ENCODE peak calls at places on chromosomes 7 and 10, in seven cellular contexts. One of them, this sample, is unnamed.

GRCh38 chr7:3914385-3914784 is 613.3 kb downstream of the SDK1 start:
- DNase-seq in cardiac fibroblast: no peak
- DNase-seq in Calu3: no peak
- DNase-seq in GM13977: no peak
- DNase-seq in AG09319: no peak
- DNase-seq in BJ: no peak
- DNase-seq in transverse colon: no peak
- DNase-seq in this sample: no peak

GRCh38 chr7:31055501-31055900 is 3.4 kb downstream of the ADCYAP1R1 start:
- DNase-seq in Calu3: no peak
- DNase-seq in transverse colon: no peak
- DNase-seq in GM13977: no peak
- DNase-seq in AG09319: no peak
- DNase-seq in cardiac fibroblast: no peak
- DNase-seq in BJ: no peak
- DNase-seq in this sample: no peak

GRCh38 chr10:42875792-42876191 is 93.2 kb downstream of the BMS1 start:
- DNase-seq in Calu3: no peak
- DNase-seq in cardiac fibroblast: peak; percentile 15
- DNase-seq in transverse colon: no peak
- DNase-seq in GM13977: no peak
- DNase-seq in BJ: no peak
- DNase-seq in AG09319: no peak
- DNase-seq in this sample: peak; percentile 59

GRCh38 chr10:1434912-1435692 is 302.2 kb downstream of the ADARB2 start:
- DNase-seq in Calu3: no peak
- DNase-seq in AG09319: no peak
- DNase-seq in transverse colon: no peak
- DNase-seq in BJ: no peak
- DNase-seq in cardiac fibroblast: no peak
- DNase-seq in GM13977: no peak
- DNase-seq in this sample: no peak

GRCh38 chr10:106327747-106328146 is 836.8 kb downstream of the SORCS1 start:
- DNase-seq in GM13977: no peak
- DNase-seq in Calu3: no peak
- DNase-seq in transverse colon: no peak
- DNase-seq in BJ: no peak
- DNase-seq in AG09319: no peak
- DNase-seq in cardiac fibroblast: no peak
- DNase-seq in this sample: no peak

GRCh38 chr7:15439853-15440252 is 122.0 kb downstream of the AGMO start:
- DNase-seq in Calu3: no peak
- DNase-seq in AG09319: no peak
- DNase-seq in GM13977: no peak
- DNase-seq in cardiac fibroblast: no peak
- DNase-seq in transverse colon: no peak
- DNase-seq in BJ: no peak
- DNase-seq in this sample: no peak

GRCh38 chr7:7577888-7578287 is 11.2 kb downstream of the MIOS start:
- DNase-seq in AG09319: no peak
- DNase-seq in Calu3: no peak
- DNase-seq in GM13977: no peak
- DNase-seq in transverse colon: no peak
- DNase-seq in cardiac fibroblast: no peak
- DNase-seq in BJ: no peak
- DNase-seq in this sample: no peak

GRCh38 chr10:93271347-93271746 is 197.7 kb downstream of the CYP26A1 start:
- DNase-seq in transverse colon: no peak
- DNase-seq in BJ: no peak
- DNase-seq in GM13977: no peak
- DNase-seq in Calu3: no peak
- DNase-seq in cardiac fibroblast: no peak
- DNase-seq in AG09319: no peak
- DNase-seq in this sample: no peak

GRCh38 chr7:137032436-137032835 is 164.0 kb downstream of the CHRM2 start:
- DNase-seq in cardiac fibroblast: no peak
- DNase-seq in BJ: no peak
- DNase-seq in Calu3: no peak
- DNase-seq in AG09319: no peak
- DNase-seq in transverse colon: no peak
- DNase-seq in GM13977: no peak
- DNase-seq in this sample: peak; percentile 31

GRCh38 chr7:1291846-1292765 is 59.4 kb downstream of the UNCX start:
- DNase-seq in Calu3: no peak
- DNase-seq in AG09319: no peak
- DNase-seq in GM13977: no peak
- DNase-seq in transverse colon: no peak
- DNase-seq in cardiac fibroblast: no peak
- DNase-seq in BJ: no peak
- DNase-seq in this sample: no peak

GRCh38 chr7:69659964-69660363 is 61.7 kb downstream of the AUTS2 start:
- DNase-seq in transverse colon: no peak
- DNase-seq in Calu3: no peak
- DNase-seq in AG09319: no peak
- DNase-seq in BJ: no peak
- DNase-seq in GM13977: no peak
- DNase-seq in cardiac fibroblast: no peak
- DNase-seq in this sample: peak; percentile 71

GRCh38 chr7:84183741-84184140 is 10.8 kb downstream of the SEMA3A start:
- DNase-seq in transverse colon: no peak
- DNase-seq in AG09319: no peak
- DNase-seq in GM13977: no peak
- DNase-seq in cardiac fibroblast: no peak
- DNase-seq in Calu3: no peak
- DNase-seq in BJ: no peak
- DNase-seq in this sample: no peak

GRCh38 chr7:123260428-123260960 is 60.7 kb upstream of the SLC13A1 start:
- DNase-seq in GM13977: no peak
- DNase-seq in AG09319: no peak
- DNase-seq in cardiac fibroblast: no peak
- DNase-seq in transverse colon: peak; percentile 17
- DNase-seq in Calu3: no peak
- DNase-seq in BJ: no peak
- DNase-seq in this sample: no peak

GRCh38 chr10:37234692-37235091 is 109.3 kb downstream of the ANKRD30A start:
- DNase-seq in GM13977: no peak
- DNase-seq in cardiac fibroblast: no peak
- DNase-seq in BJ: no peak
- DNase-seq in Calu3: no peak
- DNase-seq in AG09319: no peak
- DNase-seq in transverse colon: no peak
- DNase-seq in this sample: no peak

GRCh38 chr7:5363729-5364128 is 59.9 kb downstream of the TNRC18 start:
- DNase-seq in cardiac fibroblast: no peak
- DNase-seq in Calu3: no peak
- DNase-seq in transverse colon: no peak
- DNase-seq in AG09319: no peak
- DNase-seq in BJ: no peak
- DNase-seq in GM13977: peak; percentile 65
- DNase-seq in this sample: no peak

GRCh38 chr7:151304856-151305255 is 36.8 kb upstream of the NUB1 start:
- DNase-seq in BJ: no peak
- DNase-seq in Calu3: no peak
- DNase-seq in transverse colon: no peak
- DNase-seq in GM13977: no peak
- DNase-seq in AG09319: no peak
- DNase-seq in cardiac fibroblast: no peak
- DNase-seq in this sample: no peak

GRCh38 chr7:157499121-157499834 is 162.5 kb downstream of the DNAJB6 start:
- DNase-seq in cardiac fibroblast: no peak
- DNase-seq in AG09319: no peak
- DNase-seq in BJ: no peak
- DNase-seq in Calu3: no peak
- DNase-seq in transverse colon: no peak
- DNase-seq in GM13977: no peak
- DNase-seq in this sample: no peak

GRCh38 chr7:5423844-5424688 is 432 bp upstream of the TNRC18 start:
- DNase-seq in AG09319: peak; percentile 99
- DNase-seq in transverse colon: peak; percentile 95
- DNase-seq in cardiac fibroblast: peak; percentile 100
- DNase-seq in GM13977: peak; percentile 86
- DNase-seq in Calu3: peak; percentile 99
- DNase-seq in BJ: peak; percentile 89
- DNase-seq in this sample: peak; percentile 99

GRCh38 chr10:91090761-91091529 is 129.5 kb upstream of the PCGF5 start:
- DNase-seq in GM13977: peak; percentile 18
- DNase-seq in transverse colon: no peak
- DNase-seq in AG09319: no peak
- DNase-seq in Calu3: no peak
- DNase-seq in cardiac fibroblast: peak; percentile 18
- DNase-seq in BJ: no peak
- DNase-seq in this sample: peak; percentile 37

GRCh38 chr7:46738165-46738564 is 817.1 kb upstream of the IGFBP3 start:
- DNase-seq in transverse colon: no peak
- DNase-seq in BJ: no peak
- DNase-seq in Calu3: no peak
- DNase-seq in GM13977: no peak
- DNase-seq in cardiac fibroblast: no peak
- DNase-seq in AG09319: no peak
- DNase-seq in this sample: no peak

GRCh38 chr7:81268551-81268950 is 349.7 kb upstream of the SEMA3C start:
- DNase-seq in BJ: no peak
- DNase-seq in transverse colon: no peak
- DNase-seq in Calu3: no peak
- DNase-seq in GM13977: no peak
- DNase-seq in AG09319: no peak
- DNase-seq in cardiac fibroblast: no peak
- DNase-seq in this sample: peak; percentile 17

GRCh38 chr7:90180649-90181048 is 26.4 kb downstream of the STEAP1 start:
- DNase-seq in GM13977: no peak
- DNase-seq in transverse colon: no peak
- DNase-seq in cardiac fibroblast: peak; percentile 66
- DNase-seq in Calu3: no peak
- DNase-seq in AG09319: no peak
- DNase-seq in BJ: no peak
- DNase-seq in this sample: no peak

GRCh38 chr10:104688251-104688650 is 47.2 kb downstream of the SORCS3 start:
- DNase-seq in Calu3: no peak
- DNase-seq in transverse colon: no peak
- DNase-seq in AG09319: no peak
- DNase-seq in GM13977: no peak
- DNase-seq in cardiac fibroblast: no peak
- DNase-seq in BJ: no peak
- DNase-seq in this sample: no peak

DNA sequence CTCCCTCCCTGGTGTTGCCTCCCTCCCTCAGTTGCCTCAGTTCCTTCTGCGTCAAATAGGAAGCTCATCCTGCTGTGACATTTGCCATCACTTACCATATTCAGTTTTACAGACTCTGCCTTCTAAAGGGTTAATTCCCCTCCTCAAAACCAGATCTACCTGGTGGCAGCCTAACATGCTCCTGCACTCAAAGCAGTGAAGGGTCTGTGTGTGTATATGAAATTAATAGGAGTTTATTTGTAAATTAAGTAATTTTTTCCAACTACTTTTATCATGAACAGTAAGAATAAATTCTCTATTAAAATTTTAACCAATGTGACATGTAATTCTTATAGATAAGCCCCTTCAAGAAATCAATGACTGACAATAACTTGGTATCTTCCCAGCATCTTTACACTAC is 158.6 kb upstream of the INSYN2A start:
- DNase-seq in BJ: no peak
- DNase-seq in Calu3: no peak
- DNase-seq in transverse colon: no peak
- DNase-seq in AG09319: no peak
- DNase-seq in cardiac fibroblast: peak; percentile 26
- DNase-seq in GM13977: no peak
- DNase-seq in this sample: no peak
- TF ChIP-seq CTCF in BJ: peak; percentile 30
- TF ChIP-seq CTCF in Calu3: no peak
- TF ChIP-seq CTCF in transverse colon: no peak
- TF ChIP-seq CTCF in AG09319: peak; percentile 44
- TF ChIP-seq CTCF in cardiac fibroblast: peak; percentile 67
- TF ChIP-seq CTCF in GM13977: no peak
- TF ChIP-seq CTCF in this sample: peak; percentile 49

GRCh38 chr10:75407716-75408511 is 6.3 kb upstream of the ZNF503 start:
- DNase-seq in AG09319: no peak
- DNase-seq in transverse colon: peak; percentile 21
- DNase-seq in Calu3: no peak
- DNase-seq in GM13977: peak; percentile 38
- DNase-seq in cardiac fibroblast: peak; percentile 50
- DNase-seq in BJ: no peak
- DNase-seq in this sample: peak; percentile 67
- TF ChIP-seq CTCF in AG09319: no peak
- TF ChIP-seq CTCF in transverse colon: no peak
- TF ChIP-seq CTCF in Calu3: no peak
- TF ChIP-seq CTCF in GM13977: no peak
- TF ChIP-seq CTCF in cardiac fibroblast: no peak
- TF ChIP-seq CTCF in BJ: no peak
- TF ChIP-seq CTCF in this sample: no peak

GRCh38 chr7:149489391-149490024 is 8.1 kb downstream of the ZNF746 start:
- DNase-seq in AG09319: no peak
- DNase-seq in cardiac fibroblast: no peak
- DNase-seq in transverse colon: no peak
- DNase-seq in GM13977: no peak
- DNase-seq in BJ: no peak
- DNase-seq in Calu3: peak; percentile 36
- DNase-seq in this sample: no peak
- TF ChIP-seq CTCF in AG09319: no peak
- TF ChIP-seq CTCF in cardiac fibroblast: no peak
- TF ChIP-seq CTCF in transverse colon: no peak
- TF ChIP-seq CTCF in GM13977: peak; percentile 28
- TF ChIP-seq CTCF in BJ: peak; percentile 20
- TF ChIP-seq CTCF in Calu3: no peak
- TF ChIP-seq CTCF in this sample: no peak

DNA sequence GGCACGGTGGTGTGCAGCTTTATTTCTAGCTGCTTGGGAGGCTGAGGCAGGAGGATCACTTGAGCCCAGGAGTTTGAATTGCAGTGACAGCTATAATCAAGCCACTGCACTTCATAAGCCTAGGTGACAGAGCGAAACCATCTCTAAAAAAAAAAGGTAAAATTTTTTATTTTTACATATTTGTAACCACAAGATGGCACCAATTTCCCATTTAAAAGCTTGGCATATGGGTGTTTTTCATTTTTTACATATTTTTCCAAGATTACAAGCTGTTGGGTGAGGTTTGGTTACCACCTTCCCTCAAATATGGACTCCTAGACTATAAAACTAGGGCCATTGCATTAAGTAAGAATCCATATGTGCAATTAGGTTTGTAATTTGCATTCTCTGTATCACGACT is 129.2 kb upstream of the ACBD5 start:
- DNase-seq in transverse colon: no peak
- DNase-seq in GM13977: no peak
- DNase-seq in AG09319: no peak
- DNase-seq in BJ: no peak
- DNase-seq in cardiac fibroblast: peak; percentile 20
- DNase-seq in Calu3: no peak
- DNase-seq in this sample: peak; percentile 13
- TF ChIP-seq CTCF in transverse colon: no peak
- TF ChIP-seq CTCF in GM13977: no peak
- TF ChIP-seq CTCF in AG09319: no peak
- TF ChIP-seq CTCF in BJ: no peak
- TF ChIP-seq CTCF in cardiac fibroblast: no peak
- TF ChIP-seq CTCF in Calu3: peak; percentile 17
- TF ChIP-seq CTCF in this sample: no peak